ENCODE peak calls at places on chromosomes 7 and 10, in four cellular contexts. One of them, this sample, is unnamed.

GRCh38 chr7:70634071-70634470 is 497.9 kb upstream of the GALNT17 start:
- DNase-seq in activated CD4-positive, alpha-beta T cell treated with anti-CD3 and anti-CD28 coated beads for 4 hours: no peak
- DNase-seq in cardiac muscle cell: no peak
- DNase-seq in occipital lobe: no peak
- DNase-seq in this sample: no peak

GRCh38 chr10:97593423-97593822 is 3.9 kb downstream of the C10orf62 start:
- DNase-seq in activated CD4-positive, alpha-beta T cell treated with anti-CD3 and anti-CD28 coated beads for 4 hours: no peak
- DNase-seq in cardiac muscle cell: peak; percentile 34
- DNase-seq in occipital lobe: no peak
- DNase-seq in this sample: no peak

GRCh38 chr7:12643001-12643400 is 44.4 kb upstream of the ARL4A start:
- DNase-seq in activated CD4-positive, alpha-beta T cell treated with anti-CD3 and anti-CD28 coated beads for 4 hours: no peak
- DNase-seq in cardiac muscle cell: no peak
- DNase-seq in occipital lobe: no peak
- DNase-seq in this sample: no peak

GRCh38 chr7:37504791-37505190 is 56.1 kb upstream of the ELMO1 start:
- DNase-seq in activated CD4-positive, alpha-beta T cell treated with anti-CD3 and anti-CD28 coated beads for 4 hours: no peak
- DNase-seq in cardiac muscle cell: no peak
- DNase-seq in occipital lobe: no peak
- DNase-seq in this sample: no peak

GRCh38 chr10:21445161-21445560 is 80.3 kb downstream of the SKIDA1 start:
- DNase-seq in activated CD4-positive, alpha-beta T cell treated with anti-CD3 and anti-CD28 coated beads for 4 hours: no peak
- DNase-seq in cardiac muscle cell: no peak
- DNase-seq in occipital lobe: no peak
- DNase-seq in this sample: no peak

GRCh38 chr10:131091682-131092081 is 219.8 kb downstream of the TCERG1L start:
- DNase-seq in activated CD4-positive, alpha-beta T cell treated with anti-CD3 and anti-CD28 coated beads for 4 hours: no peak
- DNase-seq in cardiac muscle cell: no peak
- DNase-seq in occipital lobe: no peak
- DNase-seq in this sample: no peak

GRCh38 chr7:133804127-133804526 is 323.0 kb upstream of the LRGUK start:
- DNase-seq in activated CD4-positive, alpha-beta T cell treated with anti-CD3 and anti-CD28 coated beads for 4 hours: no peak
- DNase-seq in cardiac muscle cell: no peak
- DNase-seq in occipital lobe: no peak
- DNase-seq in this sample: no peak

GRCh38 chr10:123140164-123140982 is 4.6 kb downstream of the HMX3 start:
- DNase-seq in activated CD4-positive, alpha-beta T cell treated with anti-CD3 and anti-CD28 coated beads for 4 hours: no peak
- DNase-seq in cardiac muscle cell: no peak
- DNase-seq in occipital lobe: no peak
- DNase-seq in this sample: no peak

GRCh38 chr10:125084191-125085186 is 75.9 kb downstream of the CTBP2 start:
- DNase-seq in activated CD4-positive, alpha-beta T cell treated with anti-CD3 and anti-CD28 coated beads for 4 hours: no peak
- DNase-seq in cardiac muscle cell: peak; percentile 89
- DNase-seq in occipital lobe: no peak
- DNase-seq in this sample: no peak

GRCh38 chr10:99234067-99234738 is 1.4 kb downstream of the HPSE2 start:
- DNase-seq in activated CD4-positive, alpha-beta T cell treated with anti-CD3 and anti-CD28 coated beads for 4 hours: peak; percentile 5
- DNase-seq in cardiac muscle cell: peak; percentile 65
- DNase-seq in occipital lobe: no peak
- DNase-seq in this sample: no peak

GRCh38 chr7:129825554-129826267 is 127.0 kb downstream of the UBE2H start:
- DNase-seq in activated CD4-positive, alpha-beta T cell treated with anti-CD3 and anti-CD28 coated beads for 4 hours: peak; percentile 85
- DNase-seq in cardiac muscle cell: peak; percentile 71
- DNase-seq in occipital lobe: peak; percentile 63
- DNase-seq in this sample: peak; percentile 82

GRCh38 chr10:44325878-44326277 is 59.0 kb downstream of the CXCL12 start:
- DNase-seq in activated CD4-positive, alpha-beta T cell treated with anti-CD3 and anti-CD28 coated beads for 4 hours: no peak
- DNase-seq in cardiac muscle cell: no peak
- DNase-seq in occipital lobe: no peak
- DNase-seq in this sample: no peak

GRCh38 chr7:36058020-36058592 is 94.9 kb upstream of the EEPD1 start:
- DNase-seq in activated CD4-positive, alpha-beta T cell treated with anti-CD3 and anti-CD28 coated beads for 4 hours: no peak
- DNase-seq in cardiac muscle cell: no peak
- DNase-seq in occipital lobe: no peak
- DNase-seq in this sample: no peak

GRCh38 chr10:33211123-33211878 is 123.2 kb downstream of the NRP1 start:
- DNase-seq in activated CD4-positive, alpha-beta T cell treated with anti-CD3 and anti-CD28 coated beads for 4 hours: no peak
- DNase-seq in cardiac muscle cell: peak; percentile 89
- DNase-seq in occipital lobe: no peak
- DNase-seq in this sample: no peak

GRCh38 chr7:69927461-69927860 is 329.2 kb downstream of the AUTS2 start:
- DNase-seq in activated CD4-positive, alpha-beta T cell treated with anti-CD3 and anti-CD28 coated beads for 4 hours: no peak
- DNase-seq in cardiac muscle cell: no peak
- DNase-seq in occipital lobe: no peak
- DNase-seq in this sample: no peak

GRCh38 chr7:133583545-133584171 is 330.8 kb downstream of the EXOC4 start:
- DNase-seq in activated CD4-positive, alpha-beta T cell treated with anti-CD3 and anti-CD28 coated beads for 4 hours: no peak
- DNase-seq in cardiac muscle cell: no peak
- DNase-seq in occipital lobe: no peak
- DNase-seq in this sample: no peak

GRCh38 chr10:98418596-98419265 is 3.7 kb upstream of the PYROXD2 start:
- DNase-seq in activated CD4-positive, alpha-beta T cell treated with anti-CD3 and anti-CD28 coated beads for 4 hours: no peak
- DNase-seq in cardiac muscle cell: no peak
- DNase-seq in occipital lobe: no peak
- DNase-seq in this sample: no peak

GRCh38 chr10:88964360-88964759 is 11.8 kb upstream of the ACTA2 start:
- DNase-seq in activated CD4-positive, alpha-beta T cell treated with anti-CD3 and anti-CD28 coated beads for 4 hours: no peak
- DNase-seq in cardiac muscle cell: no peak
- DNase-seq in occipital lobe: no peak
- DNase-seq in this sample: no peak

GRCh38 chr10:62582804-62583208 is 208.6 kb downstream of the ZNF365 start:
- DNase-seq in activated CD4-positive, alpha-beta T cell treated with anti-CD3 and anti-CD28 coated beads for 4 hours: no peak
- DNase-seq in cardiac muscle cell: peak; percentile 97
- DNase-seq in occipital lobe: no peak
- DNase-seq in this sample: no peak

GRCh38 chr10:91617073-91617580 is 15.7 kb downstream of the PPP1R3C start:
- DNase-seq in activated CD4-positive, alpha-beta T cell treated with anti-CD3 and anti-CD28 coated beads for 4 hours: no peak
- DNase-seq in cardiac muscle cell: peak; percentile 77
- DNase-seq in occipital lobe: no peak
- DNase-seq in this sample: no peak

GRCh38 chr10:111360260-111360925 is 283.6 kb downstream of the ADRA2A start:
- DNase-seq in activated CD4-positive, alpha-beta T cell treated with anti-CD3 and anti-CD28 coated beads for 4 hours: no peak
- DNase-seq in cardiac muscle cell: peak; percentile 2
- DNase-seq in occipital lobe: no peak
- DNase-seq in this sample: no peak

GRCh38 chr7:36391436-36392198 is 2.0 kb downstream of the ANLN start:
- DNase-seq in activated CD4-positive, alpha-beta T cell treated with anti-CD3 and anti-CD28 coated beads for 4 hours: no peak
- DNase-seq in cardiac muscle cell: no peak
- DNase-seq in occipital lobe: no peak
- DNase-seq in this sample: no peak

GRCh38 chr10:4051011-4051407 is 266.0 kb upstream of the KLF6 start:
- DNase-seq in activated CD4-positive, alpha-beta T cell treated with anti-CD3 and anti-CD28 coated beads for 4 hours: no peak
- DNase-seq in cardiac muscle cell: peak; percentile 82
- DNase-seq in occipital lobe: no peak
- DNase-seq in this sample: no peak

GRCh38 chr10:20443094-20443493 is 454.0 kb downstream of the NEBL start:
- DNase-seq in activated CD4-positive, alpha-beta T cell treated with anti-CD3 and anti-CD28 coated beads for 4 hours: no peak
- DNase-seq in cardiac muscle cell: no peak
- DNase-seq in occipital lobe: no peak
- DNase-seq in this sample: no peak

GRCh38 chr10:98150544-98150943 is 16.1 kb downstream of the R3HCC1L start:
- DNase-seq in activated CD4-positive, alpha-beta T cell treated with anti-CD3 and anti-CD28 coated beads for 4 hours: no peak
- DNase-seq in cardiac muscle cell: peak; percentile 35
- DNase-seq in occipital lobe: no peak
- DNase-seq in this sample: no peak

GRCh38 chr7:78433421-78433820 is 634.8 kb downstream of the PHTF2 start:
- DNase-seq in activated CD4-positive, alpha-beta T cell treated with anti-CD3 and anti-CD28 coated beads for 4 hours: no peak
- DNase-seq in cardiac muscle cell: no peak
- DNase-seq in occipital lobe: no peak
- DNase-seq in this sample: no peak

GRCh38 chr10:46247808-46248569 is 38.8 kb upstream of the ANTXRL start:
- DNase-seq in activated CD4-positive, alpha-beta T cell treated with anti-CD3 and anti-CD28 coated beads for 4 hours: no peak
- DNase-seq in cardiac muscle cell: no peak
- DNase-seq in occipital lobe: no peak
- DNase-seq in this sample: no peak

GRCh38 chr7:94223375-94224084 is 171.2 kb upstream of the COL1A2 start:
- DNase-seq in activated CD4-positive, alpha-beta T cell treated with anti-CD3 and anti-CD28 coated beads for 4 hours: no peak
- DNase-seq in cardiac muscle cell: peak; percentile 63
- DNase-seq in occipital lobe: no peak
- DNase-seq in this sample: no peak

GRCh38 chr7:35246819-35247218 is 7.1 kb downstream of the TBX20 start:
- DNase-seq in activated CD4-positive, alpha-beta T cell treated with anti-CD3 and anti-CD28 coated beads for 4 hours: no peak
- DNase-seq in cardiac muscle cell: peak; percentile 77
- DNase-seq in occipital lobe: no peak
- DNase-seq in this sample: no peak

GRCh38 chr7:4739528-4739992 is 35.9 kb upstream of the AP5Z1 start:
- DNase-seq in activated CD4-positive, alpha-beta T cell treated with anti-CD3 and anti-CD28 coated beads for 4 hours: peak; percentile 59
- DNase-seq in cardiac muscle cell: peak; percentile 81
- DNase-seq in occipital lobe: no peak
- DNase-seq in this sample: peak; percentile 49

GRCh38 chr7:151433721-151434400 is 6.1 kb downstream of the CRYGN start:
- DNase-seq in activated CD4-positive, alpha-beta T cell treated with anti-CD3 and anti-CD28 coated beads for 4 hours: no peak
- DNase-seq in cardiac muscle cell: no peak
- DNase-seq in occipital lobe: no peak
- DNase-seq in this sample: no peak

GRCh38 chr10:91247360-91248111 is 27.1 kb downstream of the PCGF5 start:
- DNase-seq in activated CD4-positive, alpha-beta T cell treated with anti-CD3 and anti-CD28 coated beads for 4 hours: no peak
- DNase-seq in cardiac muscle cell: peak; percentile 7
- DNase-seq in occipital lobe: no peak
- DNase-seq in this sample: no peak

GRCh38 chr10:14532473-14533251 is 201.9 kb upstream of the FRMD4A start:
- DNase-seq in activated CD4-positive, alpha-beta T cell treated with anti-CD3 and anti-CD28 coated beads for 4 hours: no peak
- DNase-seq in cardiac muscle cell: no peak
- DNase-seq in occipital lobe: no peak
- DNase-seq in this sample: no peak

GRCh38 chr7:47227762-47228177 is 354.1 kb downstream of the TNS3 start:
- DNase-seq in activated CD4-positive, alpha-beta T cell treated with anti-CD3 and anti-CD28 coated beads for 4 hours: no peak
- DNase-seq in cardiac muscle cell: peak; percentile 52
- DNase-seq in occipital lobe: no peak
- DNase-seq in this sample: no peak

GRCh38 chr10:28593811-28594210 is 60.9 kb downstream of the WAC start:
- DNase-seq in activated CD4-positive, alpha-beta T cell treated with anti-CD3 and anti-CD28 coated beads for 4 hours: no peak
- DNase-seq in cardiac muscle cell: no peak
- DNase-seq in occipital lobe: no peak
- DNase-seq in this sample: no peak

GRCh38 chr7:86914468-86915054 is 144.9 kb downstream of the ELAPOR2 start:
- DNase-seq in activated CD4-positive, alpha-beta T cell treated with anti-CD3 and anti-CD28 coated beads for 4 hours: no peak
- DNase-seq in cardiac muscle cell: peak; percentile 46
- DNase-seq in occipital lobe: no peak
- DNase-seq in this sample: no peak